ENCODE peak calls at places on chromosomes 16 and 17, in ten cellular contexts. One of them, this sample, is unnamed.

GRCh38 chr16:3045758-3046505 is 429 bp upstream of the MMP25 start:
- DNase-seq in HFF-Myc: no peak
- DNase-seq in NB4: peak
- DNase-seq in activated CD8-positive, alpha-beta T cell treated with anti-CD3 and anti-CD28 coated beads for 36 hours: no peak
- DNase-seq in psoas muscle: no peak
- DNase-seq in BJ: no peak
- DNase-seq in brain microvascular endothelial cell: no peak
- DNase-seq in fibroblast of lung: no peak
- DNase-seq in GM13977: peak
- DNase-seq in progenitor cell of endocrine pancreas: no peak
- DNase-seq in this sample: peak

GRCh38 chr16:68696514-68696913 is 40.6 kb upstream of the CDH1 start:
- DNase-seq in HFF-Myc: no peak
- DNase-seq in NB4: no peak
- DNase-seq in activated CD8-positive, alpha-beta T cell treated with anti-CD3 and anti-CD28 coated beads for 36 hours: no peak
- DNase-seq in psoas muscle: no peak
- DNase-seq in BJ: no peak
- DNase-seq in brain microvascular endothelial cell: no peak
- DNase-seq in fibroblast of lung: no peak
- DNase-seq in GM13977: no peak
- DNase-seq in progenitor cell of endocrine pancreas: no peak
- DNase-seq in this sample: no peak

GRCh38 chr17:29948460-29949185 is 7.2 kb downstream of the EFCAB5 start:
- DNase-seq in HFF-Myc: no peak
- DNase-seq in NB4: peak
- DNase-seq in activated CD8-positive, alpha-beta T cell treated with anti-CD3 and anti-CD28 coated beads for 36 hours: no peak
- DNase-seq in psoas muscle: no peak
- DNase-seq in BJ: no peak
- DNase-seq in brain microvascular endothelial cell: no peak
- DNase-seq in fibroblast of lung: no peak
- DNase-seq in GM13977: no peak
- DNase-seq in progenitor cell of endocrine pancreas: no peak
- DNase-seq in this sample: no peak

GRCh38 chr17:72926171-72926570 is 166.3 kb downstream of the SLC39A11 start:
- DNase-seq in HFF-Myc: no peak
- DNase-seq in NB4: no peak
- DNase-seq in activated CD8-positive, alpha-beta T cell treated with anti-CD3 and anti-CD28 coated beads for 36 hours: no peak
- DNase-seq in psoas muscle: no peak
- DNase-seq in BJ: no peak
- DNase-seq in brain microvascular endothelial cell: peak
- DNase-seq in fibroblast of lung: no peak
- DNase-seq in GM13977: no peak
- DNase-seq in progenitor cell of endocrine pancreas: no peak
- DNase-seq in this sample: no peak

GRCh38 chr16:84947022-84947421 is 64.3 kb downstream of the ZDHHC7 start:
- DNase-seq in HFF-Myc: no peak
- DNase-seq in NB4: peak
- DNase-seq in activated CD8-positive, alpha-beta T cell treated with anti-CD3 and anti-CD28 coated beads for 36 hours: no peak
- DNase-seq in psoas muscle: no peak
- DNase-seq in BJ: no peak
- DNase-seq in brain microvascular endothelial cell: no peak
- DNase-seq in fibroblast of lung: no peak
- DNase-seq in GM13977: no peak
- DNase-seq in progenitor cell of endocrine pancreas: no peak
- DNase-seq in this sample: no peak

GRCh38 chr16:7964717-7965116 is 625.6 kb downstream of the TMEM114 start:
- DNase-seq in HFF-Myc: no peak
- DNase-seq in NB4: no peak
- DNase-seq in activated CD8-positive, alpha-beta T cell treated with anti-CD3 and anti-CD28 coated beads for 36 hours: no peak
- DNase-seq in psoas muscle: no peak
- DNase-seq in BJ: no peak
- DNase-seq in brain microvascular endothelial cell: no peak
- DNase-seq in fibroblast of lung: no peak
- DNase-seq in GM13977: no peak
- DNase-seq in progenitor cell of endocrine pancreas: no peak
- DNase-seq in this sample: no peak

GRCh38 chr17:83136156-83136555 is 56.7 kb downstream of the METRNL start:
- DNase-seq in HFF-Myc: no peak
- DNase-seq in NB4: no peak
- DNase-seq in activated CD8-positive, alpha-beta T cell treated with anti-CD3 and anti-CD28 coated beads for 36 hours: no peak
- DNase-seq in psoas muscle: no peak
- DNase-seq in BJ: no peak
- DNase-seq in brain microvascular endothelial cell: no peak
- DNase-seq in fibroblast of lung: no peak
- DNase-seq in GM13977: no peak
- DNase-seq in progenitor cell of endocrine pancreas: no peak
- DNase-seq in this sample: no peak

GRCh38 chr16:53429221-53429943 is 4.9 kb upstream of the RBL2 start:
- DNase-seq in HFF-Myc: no peak
- DNase-seq in NB4: no peak
- DNase-seq in activated CD8-positive, alpha-beta T cell treated with anti-CD3 and anti-CD28 coated beads for 36 hours: no peak
- DNase-seq in psoas muscle: no peak
- DNase-seq in BJ: no peak
- DNase-seq in brain microvascular endothelial cell: peak
- DNase-seq in fibroblast of lung: peak
- DNase-seq in GM13977: no peak
- DNase-seq in progenitor cell of endocrine pancreas: no peak
- DNase-seq in this sample: no peak

GRCh38 chr17:48593840-48594411 is 347 bp upstream of the HOXB5 start:
- DNase-seq in HFF-Myc: peak
- DNase-seq in NB4: peak
- DNase-seq in activated CD8-positive, alpha-beta T cell treated with anti-CD3 and anti-CD28 coated beads for 36 hours: peak
- DNase-seq in psoas muscle: peak
- DNase-seq in BJ: no peak
- DNase-seq in brain microvascular endothelial cell: peak
- DNase-seq in fibroblast of lung: peak
- DNase-seq in GM13977: peak
- DNase-seq in progenitor cell of endocrine pancreas: peak
- DNase-seq in this sample: peak

GRCh38 chr17:27760069-27760885 is 40.1 kb downstream of the NOS2 start:
- DNase-seq in HFF-Myc: no peak
- DNase-seq in NB4: peak
- DNase-seq in activated CD8-positive, alpha-beta T cell treated with anti-CD3 and anti-CD28 coated beads for 36 hours: peak
- DNase-seq in psoas muscle: peak
- DNase-seq in BJ: no peak
- DNase-seq in brain microvascular endothelial cell: peak
- DNase-seq in fibroblast of lung: peak
- DNase-seq in GM13977: peak
- DNase-seq in progenitor cell of endocrine pancreas: peak
- DNase-seq in this sample: peak

GRCh38 chr17:37699285-37699973 is 45.4 kb downstream of the HNF1B start:
- DNase-seq in HFF-Myc: no peak
- DNase-seq in NB4: no peak
- DNase-seq in activated CD8-positive, alpha-beta T cell treated with anti-CD3 and anti-CD28 coated beads for 36 hours: no peak
- DNase-seq in psoas muscle: no peak
- DNase-seq in BJ: no peak
- DNase-seq in brain microvascular endothelial cell: no peak
- DNase-seq in fibroblast of lung: peak
- DNase-seq in GM13977: no peak
- DNase-seq in progenitor cell of endocrine pancreas: no peak
- DNase-seq in this sample: no peak

GRCh38 chr16:84391151-84391873 is 23.0 kb downstream of the ATP2C2 start:
- DNase-seq in HFF-Myc: no peak
- DNase-seq in NB4: peak
- DNase-seq in activated CD8-positive, alpha-beta T cell treated with anti-CD3 and anti-CD28 coated beads for 36 hours: no peak
- DNase-seq in psoas muscle: no peak
- DNase-seq in BJ: no peak
- DNase-seq in brain microvascular endothelial cell: no peak
- DNase-seq in fibroblast of lung: peak
- DNase-seq in GM13977: no peak
- DNase-seq in progenitor cell of endocrine pancreas: no peak
- DNase-seq in this sample: no peak

GRCh38 chr17:67515490-67516088 is 138.5 kb downstream of the PITPNC1 start:
- DNase-seq in HFF-Myc: no peak
- DNase-seq in NB4: no peak
- DNase-seq in activated CD8-positive, alpha-beta T cell treated with anti-CD3 and anti-CD28 coated beads for 36 hours: no peak
- DNase-seq in psoas muscle: no peak
- DNase-seq in BJ: no peak
- DNase-seq in brain microvascular endothelial cell: no peak
- DNase-seq in fibroblast of lung: no peak
- DNase-seq in GM13977: no peak
- DNase-seq in progenitor cell of endocrine pancreas: no peak
- DNase-seq in this sample: no peak

GRCh38 chr17:67514998-67515397 is 137.9 kb downstream of the PITPNC1 start:
- DNase-seq in HFF-Myc: no peak
- DNase-seq in NB4: no peak
- DNase-seq in activated CD8-positive, alpha-beta T cell treated with anti-CD3 and anti-CD28 coated beads for 36 hours: no peak
- DNase-seq in psoas muscle: no peak
- DNase-seq in BJ: no peak
- DNase-seq in brain microvascular endothelial cell: no peak
- DNase-seq in fibroblast of lung: no peak
- DNase-seq in GM13977: peak
- DNase-seq in progenitor cell of endocrine pancreas: no peak
- DNase-seq in this sample: no peak

GRCh38 chr17:67519801-67520251 is 142.7 kb downstream of the PITPNC1 start:
- DNase-seq in HFF-Myc: no peak
- DNase-seq in NB4: no peak
- DNase-seq in activated CD8-positive, alpha-beta T cell treated with anti-CD3 and anti-CD28 coated beads for 36 hours: no peak
- DNase-seq in psoas muscle: no peak
- DNase-seq in BJ: no peak
- DNase-seq in brain microvascular endothelial cell: no peak
- DNase-seq in fibroblast of lung: no peak
- DNase-seq in GM13977: no peak
- DNase-seq in progenitor cell of endocrine pancreas: no peak
- DNase-seq in this sample: no peak

GRCh38 chr17:67518881-67519280 is 141.8 kb downstream of the PITPNC1 start:
- DNase-seq in HFF-Myc: no peak
- DNase-seq in NB4: no peak
- DNase-seq in activated CD8-positive, alpha-beta T cell treated with anti-CD3 and anti-CD28 coated beads for 36 hours: no peak
- DNase-seq in psoas muscle: no peak
- DNase-seq in BJ: peak
- DNase-seq in brain microvascular endothelial cell: no peak
- DNase-seq in fibroblast of lung: no peak
- DNase-seq in GM13977: no peak
- DNase-seq in progenitor cell of endocrine pancreas: no peak
- DNase-seq in this sample: no peak

DNA sequence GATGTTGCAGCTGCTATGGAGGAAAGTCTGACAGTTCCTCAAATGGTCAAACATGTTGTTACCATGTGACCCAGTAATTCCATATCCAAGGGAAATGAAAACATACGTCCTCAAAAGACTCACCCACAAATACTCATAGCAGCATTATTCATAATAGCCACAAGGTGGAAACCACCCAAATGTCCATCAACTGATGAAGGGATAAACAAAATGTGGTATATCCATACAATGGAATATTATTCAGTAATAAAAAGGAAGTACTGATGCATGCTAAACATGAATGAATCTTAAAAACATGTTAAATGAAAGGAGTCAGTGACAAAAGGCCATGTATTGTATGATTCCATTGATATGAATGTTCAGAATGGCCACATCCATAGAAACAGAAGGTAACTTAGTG is 140.3 kb downstream of the PITPNC1 start:
- DNase-seq in HFF-Myc: no peak
- DNase-seq in NB4: no peak
- DNase-seq in activated CD8-positive, alpha-beta T cell treated with anti-CD3 and anti-CD28 coated beads for 36 hours: no peak
- DNase-seq in psoas muscle: no peak
- DNase-seq in BJ: no peak
- DNase-seq in brain microvascular endothelial cell: no peak
- DNase-seq in fibroblast of lung: no peak
- DNase-seq in GM13977: no peak
- DNase-seq in progenitor cell of endocrine pancreas: no peak
- DNase-seq in this sample: no peak
- TF ChIP-seq CTCF in HFF-Myc: no peak
- TF ChIP-seq CTCF in NB4: no peak
- TF ChIP-seq CTCF in activated CD8-positive, alpha-beta T cell treated with anti-CD3 and anti-CD28 coated beads for 36 hours: no peak
- TF ChIP-seq CTCF in psoas muscle: no peak
- TF ChIP-seq CTCF in BJ: no peak
- TF ChIP-seq CTCF in brain microvascular endothelial cell: no peak
- TF ChIP-seq CTCF in fibroblast of lung: no peak
- TF ChIP-seq CTCF in GM13977: no peak
- TF ChIP-seq CTCF in progenitor cell of endocrine pancreas: no peak
- TF ChIP-seq CTCF in this sample: no peak

GRCh38 chr16:15689290-15689689 is 39.2 kb downstream of the NDE1 start:
- DNase-seq in HFF-Myc: no peak
- DNase-seq in NB4: no peak
- DNase-seq in activated CD8-positive, alpha-beta T cell treated with anti-CD3 and anti-CD28 coated beads for 36 hours: no peak
- DNase-seq in psoas muscle: no peak
- DNase-seq in BJ: no peak
- DNase-seq in brain microvascular endothelial cell: peak
- DNase-seq in fibroblast of lung: peak
- DNase-seq in GM13977: no peak
- DNase-seq in progenitor cell of endocrine pancreas: no peak
- DNase-seq in this sample: no peak
- TF ChIP-seq CTCF in HFF-Myc: no peak
- TF ChIP-seq CTCF in NB4: no peak
- TF ChIP-seq CTCF in activated CD8-positive, alpha-beta T cell treated with anti-CD3 and anti-CD28 coated beads for 36 hours: no peak
- TF ChIP-seq CTCF in psoas muscle: no peak
- TF ChIP-seq CTCF in BJ: no peak
- TF ChIP-seq CTCF in brain microvascular endothelial cell: no peak
- TF ChIP-seq CTCF in fibroblast of lung: no peak
- TF ChIP-seq CTCF in GM13977: no peak
- TF ChIP-seq CTCF in progenitor cell of endocrine pancreas: no peak
- TF ChIP-seq CTCF in this sample: no peak

DNA sequence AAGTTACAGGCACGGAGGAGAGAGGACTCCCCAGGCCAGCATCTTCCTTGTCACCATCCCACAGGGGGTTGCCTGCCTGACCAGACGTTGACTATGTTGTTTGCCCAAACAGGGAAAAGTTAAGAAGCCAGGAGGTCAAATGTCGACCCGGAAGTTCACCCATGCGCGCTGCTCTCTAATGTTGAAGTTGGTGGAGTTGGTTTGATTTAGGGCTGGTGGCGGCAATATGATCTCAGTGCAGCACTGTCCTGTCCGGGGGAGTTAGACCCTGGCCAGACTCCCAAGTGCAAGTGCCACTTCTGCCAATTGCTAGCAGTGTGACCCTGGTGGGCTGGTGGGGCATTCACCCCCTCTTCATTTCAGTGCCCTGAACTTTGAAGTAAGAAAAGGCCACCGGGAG is 30.4 kb downstream of the RGS9 start:
- DNase-seq in HFF-Myc: no peak
- DNase-seq in NB4: no peak
- DNase-seq in activated CD8-positive, alpha-beta T cell treated with anti-CD3 and anti-CD28 coated beads for 36 hours: no peak
- DNase-seq in psoas muscle: no peak
- DNase-seq in BJ: no peak
- DNase-seq in brain microvascular endothelial cell: no peak
- DNase-seq in fibroblast of lung: no peak
- DNase-seq in GM13977: no peak
- DNase-seq in progenitor cell of endocrine pancreas: no peak
- DNase-seq in this sample: no peak
- TF ChIP-seq CTCF in HFF-Myc: no peak
- TF ChIP-seq CTCF in NB4: no peak
- TF ChIP-seq CTCF in activated CD8-positive, alpha-beta T cell treated with anti-CD3 and anti-CD28 coated beads for 36 hours: no peak
- TF ChIP-seq CTCF in psoas muscle: no peak
- TF ChIP-seq CTCF in BJ: no peak
- TF ChIP-seq CTCF in brain microvascular endothelial cell: no peak
- TF ChIP-seq CTCF in fibroblast of lung: no peak
- TF ChIP-seq CTCF in GM13977: no peak
- TF ChIP-seq CTCF in progenitor cell of endocrine pancreas: no peak
- TF ChIP-seq CTCF in this sample: no peak

DNA sequence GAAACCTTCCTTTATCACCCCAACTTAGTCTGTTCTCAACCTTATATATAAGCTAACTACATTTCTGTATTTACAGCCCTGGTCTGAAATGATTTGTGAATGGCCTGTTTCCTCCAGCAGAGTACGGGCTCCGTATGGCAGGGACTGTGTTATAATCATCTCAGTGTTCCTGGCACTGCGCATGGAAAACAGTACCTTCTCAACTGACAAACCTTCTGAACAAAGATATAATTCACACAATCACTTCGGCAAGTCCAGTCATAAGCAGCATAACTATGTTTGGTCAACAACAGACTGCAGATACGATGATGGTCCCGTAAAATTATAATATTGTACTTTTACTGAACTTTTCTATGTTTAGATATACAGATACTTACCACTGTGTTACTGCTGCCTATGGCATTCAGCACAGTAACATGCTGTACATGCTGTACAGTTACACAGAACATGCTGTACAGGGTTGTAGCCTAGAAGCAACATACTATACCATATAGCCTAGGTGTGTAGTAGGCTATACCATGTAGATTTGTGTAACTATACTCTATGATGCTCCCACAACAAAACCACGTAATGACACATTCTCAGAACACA is 30.0 kb downstream of the ANKFY1 start:
- DNase-seq in HFF-Myc: no peak
- DNase-seq in NB4: no peak
- DNase-seq in activated CD8-positive, alpha-beta T cell treated with anti-CD3 and anti-CD28 coated beads for 36 hours: no peak
- DNase-seq in psoas muscle: no peak
- DNase-seq in BJ: no peak
- DNase-seq in brain microvascular endothelial cell: no peak
- DNase-seq in fibroblast of lung: no peak
- DNase-seq in GM13977: no peak
- DNase-seq in progenitor cell of endocrine pancreas: no peak
- DNase-seq in this sample: no peak
- TF ChIP-seq CTCF in HFF-Myc: no peak
- TF ChIP-seq CTCF in NB4: no peak
- TF ChIP-seq CTCF in activated CD8-positive, alpha-beta T cell treated with anti-CD3 and anti-CD28 coated beads for 36 hours: no peak
- TF ChIP-seq CTCF in psoas muscle: no peak
- TF ChIP-seq CTCF in BJ: no peak
- TF ChIP-seq CTCF in brain microvascular endothelial cell: no peak
- TF ChIP-seq CTCF in fibroblast of lung: no peak
- TF ChIP-seq CTCF in GM13977: no peak
- TF ChIP-seq CTCF in progenitor cell of endocrine pancreas: no peak
- TF ChIP-seq CTCF in this sample: no peak